ENCODE peak calls at places on chromosomes 16 and 17, in four cellular contexts. P is endothelial cell of umbilical vein, D is neural progenitor cell, Q is astrocyte. T is an unnamed sample. For H4K20me1, the result is how much of the 10 kb centered on the place peaks cover.

GRCh38 chr17:19579867-19580565 is 46.4 kb downstream of the SLC47A1 start:
- DNase-seq in P (peak), D (peak), Q (no peak), T (peak)

GRCh38 chr16:49928176-49928892 is 72.4 kb upstream of the ZNF423 start:
- DNase-seq in P (no peak), D (no peak), Q (no peak), T (peak)

GRCh38 chr17:77420804-77421634 is 280.2 kb downstream of the SEC14L1 start:
- DNase-seq in P (peak), D (peak), Q (peak), T (peak)

GRCh38 chr16:10086620-10087019 is 95.6 kb downstream of the GRIN2A start:
- DNase-seq in P (no peak), D (no peak), Q (no peak), T (no peak)

GRCh38 chr16:55634193-55634592 is 21.6 kb upstream of the SLC6A2 start:
- DNase-seq in P (no peak), D (no peak), Q (no peak), T (no peak)

GRCh38 chr17:50255766-50256480 is 18.3 kb upstream of the TMEM92 start:
- DNase-seq in P (no peak), D (no peak), Q (no peak), T (peak)

GRCh38 chr16:14181371-14182050 is 110.4 kb downstream of the MRTFB start:
- DNase-seq in P (peak), D (no peak), Q (peak), T (peak)

GRCh38 chr16:51637744-51638100 is 486.7 kb upstream of the SALL1 start:
- DNase-seq in P (no peak), D (peak), Q (peak), T (no peak)

GRCh38 chr16:49466529-49466831 is 92.9 kb downstream of the C16orf78 start:
- DNase-seq in P (no peak), D (no peak), Q (no peak), T (no peak)

GRCh38 chr17:72118588-72119279 is 2.1 kb upstream of the SOX9 start:
- DNase-seq in P (peak), D (peak), Q (peak), T (peak)

GRCh38 chr16:5309946-5310611 is 212.5 kb upstream of the EEF2KMT start:
- DNase-seq in P (no peak), D (no peak), Q (no peak), T (no peak)

GRCh38 chr17:280216-280615 is 72.4 kb downstream of the RPH3AL start:
- DNase-seq in P (peak), D (no peak), Q (no peak), T (peak)

GRCh38 chr17:49787932-49788442 is 494 bp upstream of the KAT7 start:
- DNase-seq in P (no peak), D (peak), Q (no peak), T (peak)

GRCh38 chr16:78669994-78670393 is 570.5 kb downstream of the WWOX start:
- DNase-seq in P (no peak), D (peak), Q (peak), T (no peak)

GRCh38 chr17:233473-233941 is 52.1 kb upstream of the DOC2B start:
- DNase-seq in P (no peak), D (no peak), Q (no peak), T (no peak)

GRCh38 chr17:75457047-75457654 is 716 bp downstream of the TMEM94 start:
- DNase-seq in P (peak), D (peak), Q (peak), T (peak)

GRCh38 chr17:37813753-37814152 is 68.9 kb upstream of the HNF1B start:
- DNase-seq in P (peak), D (no peak), Q (peak), T (peak)

GRCh38 chr17:49739662-49740271 is 24.2 kb downstream of the FAM117A start:
- DNase-seq in P (peak), D (no peak), Q (no peak), T (no peak)

GRCh38 chr17:4625181-4625601 is 16.3 kb downstream of the ALOX15 start:
- DNase-seq in P (no peak), D (no peak), Q (peak), T (no peak)

GRCh38 chr17:21124096-21124495 is 2.7 kb upstream of the DHRS7B start:
- DNase-seq in P (no peak), D (no peak), Q (no peak), T (no peak)

GRCh38 chr16:11896776-11897175 is 19.0 kb downstream of the GSPT1 start:
- DNase-seq in P (peak), D (no peak), Q (peak), T (peak)

GRCh38 chr17:67171560-67171959 is 73.4 kb downstream of the HELZ start:
- DNase-seq in P (peak), D (no peak), Q (no peak), T (no peak)

GRCh38 chr16:7746971-7747370 is 414.3 kb downstream of the RBFOX1 start:
- DNase-seq in P (no peak), D (no peak), Q (no peak), T (no peak)

GRCh38 chr17:7184091-7184488 is 4.9 kb upstream of the ASGR1 start:
- DNase-seq in P (no peak), D (no peak), Q (no peak), T (no peak)

GRCh38 chr17:76558210-76559095 is 18.6 kb downstream of the PRCD start:
- DNase-seq in P (peak), D (peak), Q (no peak), T (peak)

GRCh38 chr17:39919087-39919683 is 750 bp upstream of the GSDMB start:
- DNase-seq in P (no peak), D (no peak), Q (no peak), T (no peak)

GRCh38 chr16:5916711-5917191 is 819.2 kb upstream of the EEF2KMT start:
- DNase-seq in P (no peak), D (peak), Q (peak), T (no peak)

GRCh38 chr17:1104222-1104621 is 75.6 kb downstream of the ABR start:
- DNase-seq in P (no peak), D (no peak), Q (no peak), T (peak)

GRCh38 chr16:47643610-47644009 is 182.5 kb downstream of the PHKB start:
- DNase-seq in P (no peak), D (no peak), Q (peak), T (peak)

GRCh38 chr16:57786632-57787518 is 15.4 kb downstream of the KIFC3 start:
- DNase-seq in P (no peak), D (no peak), Q (no peak), T (peak)

GRCh38 chr17:77604301-77605031 is 354.0 kb upstream of the TNRC6C start:
- DNase-seq in P (no peak), D (no peak), Q (no peak), T (no peak)

GRCh38 chr16:74034862-74035261 is 261.8 kb upstream of the PSMD7 start:
- DNase-seq in P (peak), D (peak), Q (no peak), T (no peak)

GRCh38 chr16:24170407-24170806 is 85.7 kb upstream of the CACNG3 start:
- DNase-seq in P (no peak), D (no peak), Q (no peak), T (no peak)

GRCh38 chr17:76497979-76498885 is 3.0 kb downstream of the RHBDF2 start:
- DNase-seq in P (peak), D (peak), Q (peak), T (peak)

GRCh38 chr16:3490911-3491629 is 4.2 kb downstream of the C16orf90 start:
- DNase-seq in P (peak), D (no peak), Q (no peak), T (peak)

GRCh38 chr16:72271841-72272240 is 99.9 kb upstream of the PMFBP1 start:
- DNase-seq in P (no peak), D (no peak), Q (no peak), T (no peak)

GRCh38 chr16:72264776-72265175 is 92.8 kb upstream of the PMFBP1 start:
- DNase-seq in P (no peak), D (no peak), Q (no peak), T (no peak)

DNA sequence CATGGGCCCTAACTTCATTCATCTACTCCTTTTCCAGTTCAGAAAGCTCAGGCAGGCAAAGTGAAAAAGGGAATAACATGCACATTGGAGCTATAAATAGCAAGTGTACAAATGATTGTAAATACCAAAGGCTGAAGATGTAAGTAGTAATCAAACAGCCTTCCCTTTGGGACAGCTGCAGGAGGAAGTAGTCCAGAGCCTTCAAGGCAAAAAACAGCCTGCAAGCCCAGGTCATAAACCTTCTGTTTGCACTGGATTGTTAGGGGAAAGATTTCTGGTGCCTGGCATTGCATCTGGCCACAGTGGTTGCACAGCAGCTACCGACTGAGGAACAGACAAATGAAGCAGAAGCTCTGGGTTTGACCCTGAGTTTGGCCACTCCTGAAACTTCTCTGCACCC is 98.6 kb upstream of the PMFBP1 start:
- DNase-seq in P (no peak), D (no peak), Q (no peak), T (no peak)
- H3K4me2 ChIP-seq in P (no peak), D (no peak), Q (no peak), T (no peak)

DNA sequence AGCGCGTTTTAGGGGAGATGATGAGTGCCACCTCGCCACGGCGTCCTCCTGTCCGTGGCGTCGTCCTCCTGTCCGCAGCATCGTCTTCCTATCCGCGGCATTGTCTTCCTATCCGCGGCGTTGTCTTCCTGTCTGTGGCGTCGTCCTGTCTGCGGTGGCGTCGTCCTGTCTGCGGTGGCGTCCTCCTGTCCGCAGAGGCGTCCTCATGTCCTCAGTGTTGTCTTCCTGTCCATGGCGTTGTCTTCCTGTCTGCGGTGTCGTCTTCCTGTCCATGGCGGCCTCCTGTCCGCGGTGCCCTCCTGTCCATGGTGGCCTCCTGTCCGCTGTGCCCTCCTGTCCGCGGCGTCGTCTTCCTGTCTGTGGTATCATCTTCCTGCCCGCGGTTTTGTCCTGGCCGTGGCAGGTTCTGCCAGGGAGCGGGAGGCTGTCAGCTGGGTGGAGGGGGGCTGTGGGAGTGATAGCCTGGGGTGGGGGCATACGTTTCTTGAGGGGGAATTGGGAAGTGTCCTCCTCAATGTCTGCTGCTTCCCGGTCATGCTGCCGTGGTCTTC is 30.9 kb downstream of the TBCD start:
- DNase-seq in P (no peak), D (no peak), Q (no peak), T (peak)
- H4K20me1 ChIP-seq in P (under half), D (under half), Q (under half), T (under half)

GRCh38 chr16:81816351-81816750 is 37.3 kb downstream of the PLCG2 start:
- DNase-seq in P (no peak), D (no peak), Q (no peak), T (no peak)

GRCh38 chr16:81816793-81817210 is 37.7 kb downstream of the PLCG2 start:
- DNase-seq in P (no peak), D (no peak), Q (no peak), T (no peak)

GRCh38 chr16:81817789-81818304 is 38.8 kb downstream of the PLCG2 start:
- DNase-seq in P (no peak), D (no peak), Q (no peak), T (no peak)

GRCh38 chr16:81818514-81819304 is 39.6 kb downstream of the PLCG2 start:
- DNase-seq in P (peak), D (no peak), Q (no peak), T (no peak)

DNA sequence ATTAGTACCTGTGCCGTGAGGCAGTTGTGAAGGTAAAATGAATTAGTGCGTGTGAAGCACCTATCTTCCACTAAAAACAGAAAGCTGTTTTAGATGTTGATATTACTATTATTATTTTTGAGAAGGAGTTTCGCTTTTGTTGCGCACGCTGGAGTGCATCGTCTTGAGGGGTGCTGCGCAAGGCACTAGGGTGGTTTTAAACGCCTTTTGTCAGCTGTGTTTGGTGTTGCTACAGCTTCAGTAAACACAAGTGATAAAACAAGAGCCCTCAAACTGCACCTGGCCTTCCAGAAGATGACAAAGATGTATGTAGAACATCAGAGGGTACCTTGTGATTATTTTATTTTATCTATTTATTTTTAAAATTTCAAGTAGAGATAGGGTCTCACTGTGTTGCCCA is 38.2 kb downstream of the PLCG2 start:
- DNase-seq in P (no peak), D (no peak), Q (no peak), T (no peak)
- H3K27ac ChIP-seq in P (no peak), D (no peak), Q (no peak), T (no peak)

DNA sequence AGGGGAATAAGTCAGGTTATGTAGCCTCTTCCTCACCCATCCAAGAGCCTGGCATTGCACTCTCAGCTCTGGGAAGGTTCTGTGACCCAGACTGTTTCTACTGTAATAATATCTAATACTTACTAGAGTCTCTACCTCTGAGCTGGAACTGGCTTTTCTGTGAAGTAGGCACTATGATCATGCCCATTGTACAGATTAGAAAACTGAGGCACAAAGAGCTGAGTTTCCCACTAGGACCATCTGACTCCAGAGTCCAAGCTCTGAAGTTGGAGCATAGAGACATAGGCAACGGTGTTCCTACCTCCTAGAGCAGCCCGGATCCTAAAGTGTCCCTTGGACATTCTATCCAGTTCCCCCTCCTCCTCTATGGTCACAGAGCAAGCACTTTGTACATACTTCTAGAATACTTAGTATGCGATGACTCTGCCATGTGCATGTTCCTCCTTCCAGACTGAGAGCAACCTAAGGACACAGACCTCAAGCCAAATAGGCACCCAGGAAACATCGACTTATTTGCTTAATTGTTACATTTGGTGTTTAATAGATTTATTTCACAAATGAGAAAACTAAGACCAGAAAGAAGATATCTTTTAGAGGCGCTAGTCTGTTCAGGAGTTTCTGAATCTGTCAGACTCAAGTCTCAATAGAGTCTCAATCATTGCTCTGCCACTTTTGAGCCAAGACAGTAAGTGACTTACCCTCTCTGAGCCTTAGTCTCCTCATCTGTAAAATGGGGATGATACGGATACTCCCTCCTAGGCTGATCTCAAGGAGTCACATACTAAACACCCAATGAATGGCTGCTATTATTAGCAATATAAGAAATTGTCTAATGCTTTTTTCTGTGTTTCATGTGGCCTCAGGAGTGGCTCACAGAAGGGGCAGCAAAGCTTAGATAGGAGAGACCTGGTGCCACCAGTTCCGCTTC is 3.6 kb downstream of the CLEC19A start:
- DNase-seq in P (no peak), D (peak), Q (no peak), T (no peak)
- H3K4me2 ChIP-seq in P (no peak), D (peak), Q (no peak), T (no peak)

GRCh38 chr17:30717290-30718098 is 107.0 kb downstream of the CRLF3 start:
- DNase-seq in P (no peak), D (no peak), Q (no peak), T (peak)

GRCh38 chr17:30720013-30720471 is 104.5 kb downstream of the CRLF3 start:
- DNase-seq in P (no peak), D (no peak), Q (no peak), T (no peak)

GRCh38 chr17:30716461-30717289 is 107.8 kb downstream of the CRLF3 start:
- DNase-seq in P (no peak), D (no peak), Q (no peak), T (peak)
- H4K20me1 ChIP-seq in P (under half), D (half or more), Q (half or more), T (under half)

DNA sequence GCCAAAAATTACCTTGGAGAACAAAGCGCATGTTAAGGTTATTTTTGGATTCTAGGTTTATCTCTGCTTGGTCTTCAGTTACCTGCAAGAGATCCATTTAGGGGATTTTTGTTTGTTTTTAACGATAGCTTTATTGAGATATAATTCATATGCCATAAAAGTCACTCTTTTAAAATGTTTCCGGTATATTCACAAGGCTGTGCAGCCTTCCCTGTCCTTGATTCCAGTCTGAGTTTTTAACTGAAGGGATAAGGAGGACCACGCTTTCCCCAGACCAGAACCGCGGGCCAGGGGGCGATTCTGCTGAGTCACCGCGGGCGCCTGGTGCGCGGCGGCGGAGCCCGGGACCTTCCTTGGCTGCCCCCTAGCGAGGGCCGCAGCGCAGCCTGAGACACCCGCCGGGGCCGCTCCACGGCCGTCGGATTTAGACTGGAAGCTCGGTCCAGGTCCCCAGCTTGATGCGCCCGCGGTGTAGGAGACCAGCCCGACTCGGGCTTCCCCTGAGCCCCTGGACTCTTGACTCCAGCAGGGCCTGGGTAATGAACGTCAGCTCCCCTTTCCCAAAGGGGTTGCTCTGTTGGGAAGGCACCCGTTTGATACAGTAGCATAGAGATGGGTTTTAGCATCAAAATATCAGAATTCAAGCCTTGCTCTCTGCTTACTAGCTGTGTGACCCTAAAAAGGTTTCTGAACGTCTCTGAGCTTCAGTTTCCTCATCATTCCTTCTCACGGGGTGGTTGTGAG is 50.0 kb upstream of the STH start:
- DNase-seq in P (peak), D (peak), Q (peak), T (peak)
- H3K27ac ChIP-seq in P (no peak), D (no peak), Q (no peak), T (no peak)

GRCh38 chr17:56778898-56779297 is 54.8 kb downstream of the C17orf67 start:
- DNase-seq in P (no peak), D (no peak), Q (no peak), T (no peak)
- H3K4me2 ChIP-seq in P (no peak), D (no peak), Q (no peak), T (no peak)

GRCh38 chr17:17170346-17170976 is 35.7 kb downstream of the PLD6 start:
- DNase-seq in P (no peak), D (no peak), Q (peak), T (peak)
- H4K20me1 ChIP-seq in P (under half), D (under half), Q (under half), T (under half)

DNA sequence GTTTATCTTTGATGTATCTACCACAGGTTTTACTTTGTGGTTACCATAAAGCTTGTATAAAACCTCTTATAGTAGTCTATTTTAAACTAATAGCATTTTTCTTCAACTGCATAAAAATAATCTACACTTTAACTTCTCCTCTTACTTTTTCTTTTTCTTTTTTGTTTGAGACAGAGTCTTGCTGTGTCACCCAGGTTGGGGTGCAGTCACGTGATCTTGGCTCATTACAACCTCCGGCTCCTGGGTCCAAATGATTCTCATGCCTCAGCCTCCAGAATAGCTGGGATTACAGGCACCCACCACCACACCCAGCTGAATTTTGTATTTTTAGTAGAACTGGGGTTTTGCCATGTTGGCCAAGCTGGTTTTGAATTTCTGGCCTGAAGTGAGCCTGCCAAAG is 53.4 kb upstream of the ZKSCAN2 start:
- DNase-seq in P (no peak), D (no peak), Q (no peak), T (no peak)
- H3K27ac ChIP-seq in P (no peak), D (no peak), Q (no peak), T (no peak)